ENCODE peak calls at places on chromosomes 13 and 19, in seven cellular contexts. J, M, P, C, R, G and V are unnamed samples.

GRCh38 chr13:52968074-52968700 is 60.4 kb upstream of the OLFM4 start:
- DNase-seq in P (peak), G (peak), M (no peak), C (peak), R (peak), J (peak), V (peak)

GRCh38 chr19:29576761-29577661 is 29.1 kb upstream of the POP4 start:
- DNase-seq in R (peak), G (no peak), P (no peak), M (no peak), J (no peak), C (no peak), V (no peak)

GRCh38 chr19:41872384-41872774 is 4.7 kb upstream of the CD79A start:
- DNase-seq in M (no peak), C (no peak), J (no peak), R (no peak), G (no peak), P (no peak), V (no peak)

GRCh38 chr19:41540041-41540695 is 35.8 kb upstream of the CEACAM21 start:
- DNase-seq in C (no peak), R (no peak), G (no peak), M (no peak), P (no peak), J (peak), V (no peak)

GRCh38 chr13:59318320-59318930 is 845.3 kb downstream of the DIAPH3 start:
- DNase-seq in G (peak), J (peak), R (peak), C (no peak), P (peak), M (no peak), V (no peak)

GRCh38 chr19:58228584-58229254 is at the start of gene ZNF544:
- DNase-seq in M (no peak), C (peak), R (no peak), G (peak), P (peak), J (peak), V (peak)

GRCh38 chr13:41054212-41054877 is 7.0 kb upstream of the WBP4 start:
- DNase-seq in C (no peak), G (no peak), M (no peak), J (peak), P (no peak), R (peak), V (no peak)

GRCh38 chr13:43242040-43242439 is 218.7 kb downstream of the DNAJC15 start:
- DNase-seq in R (no peak), M (no peak), P (no peak), G (no peak), C (no peak), J (no peak), V (no peak)

GRCh38 chr13:112903606-112904195 is 65.3 kb upstream of the MCF2L start:
- DNase-seq in M (no peak), C (no peak), G (no peak), J (no peak), P (no peak), R (no peak), V (no peak)

GRCh38 chr13:33312150-33312908 is 26.8 kb upstream of the STARD13 start:
- DNase-seq in C (no peak), R (no peak), P (no peak), G (no peak), M (no peak), J (no peak), V (no peak)

GRCh38 chr19:36962346-36962745 is 46.2 kb downstream of the ZNF568 start:
- DNase-seq in P (no peak), M (no peak), G (no peak), C (no peak), R (no peak), J (no peak), V (no peak)

GRCh38 chr19:15418112-15418587 is 638 bp downstream of the AKAP8L start:
- DNase-seq in R (peak), G (no peak), M (no peak), P (no peak), C (no peak), J (no peak), V (no peak)